ENCODE peak calls at places on chromosomes 11 and 22, in seven cellular contexts. P is cardiac muscle cell; O is CD8-positive, alpha-beta memory T cell; L is ovary; E is CD4-positive, alpha-beta T cell; G is pancreas; R is sigmoid colon. B is an unnamed sample.
A peak's percentile ranks its signal among the peaks of the same experiment; 100 is the strongest.

GRCh38 chr11:84686726-84687125 is 940.4 kb downstream of the DLG2 start:
- DNase-seq in R (no peak), O (no peak), P (no peak), G (no peak), L (no peak), E (no peak), B (no peak)

GRCh38 chr11:43962383-43962969 is 20.0 kb downstream of the C11orf96 start:
- DNase-seq in L (no peak), E (no peak), P (peak; percentile 13), O (no peak), G (no peak), R (no peak), B (no peak)

GRCh38 chr11:34331329-34331728 is 26.5 kb downstream of the ABTB2 start:
- DNase-seq in O (no peak), G (no peak), E (no peak), L (no peak), P (peak; percentile 80), R (no peak), B (no peak)

GRCh38 chr11:33451364-33451763 is 194.2 kb downstream of the HIPK3 start:
- DNase-seq in L (no peak), G (no peak), R (no peak), E (no peak), P (no peak), O (no peak), B (no peak)

GRCh38 chr11:78061088-78061920 is 2.4 kb upstream of the THRSP start:
- DNase-seq in E (no peak), R (no peak), O (no peak), L (no peak), G (peak; percentile 75), P (no peak), B (no peak)

GRCh38 chr11:6995703-6996102 is 24.4 kb downstream of the ZNF214 start:
- DNase-seq in L (no peak), E (no peak), P (no peak), R (no peak), O (no peak), G (no peak), B (no peak)

GRCh38 chr11:124415356-124415923 is 9.2 kb downstream of the OR8B4 start:
- DNase-seq in E (no peak), G (no peak), L (no peak), P (peak; percentile 74), R (no peak), O (no peak), B (peak; percentile 12)

GRCh38 chr11:1088927-1089737 is 14.5 kb downstream of the MUC2 start:
- DNase-seq in O (peak; percentile 35), P (no peak), G (no peak), E (no peak), L (no peak), R (peak; percentile 40), B (no peak)

GRCh38 chr11:105968021-105968697 is 53.9 kb downstream of the MSANTD4 start:
- DNase-seq in G (no peak), E (no peak), P (peak; percentile 1), L (no peak), R (no peak), O (no peak), B (no peak)

GRCh38 chr11:48020092-48020755 is 39.9 kb downstream of the PTPRJ start:
- DNase-seq in L (no peak), O (no peak), E (no peak), P (peak; percentile 57), R (no peak), G (no peak), B (no peak)

GRCh38 chr22:36327922-36328551 is 59.7 kb downstream of the MYH9 start:
- DNase-seq in P (peak; percentile 69), G (no peak), O (no peak), E (no peak), R (peak; percentile 90), L (no peak), B (no peak)

GRCh38 chr11:23540101-23540561 is 679.9 kb upstream of the CCDC179 start:
- DNase-seq in P (peak; percentile 49), O (no peak), R (peak; percentile 44), G (no peak), E (no peak), L (no peak), B (peak; percentile 32)

GRCh38 chr22:42286205-42286604 is 15.8 kb upstream of the TCF20 start:
- DNase-seq in G (no peak), E (no peak), R (no peak), O (no peak), P (no peak), L (no peak), B (no peak)

GRCh38 chr11:77322506-77322905 is 21.0 kb upstream of the GDPD4 start:
- DNase-seq in E (no peak), G (peak; percentile 36), R (no peak), P (peak; percentile 66), O (no peak), L (peak; percentile 38), B (no peak)

GRCh38 chr11:114180301-114181055 is 115.7 kb upstream of the NNMT start:
- DNase-seq in R (no peak), O (no peak), P (peak; percentile 36), G (peak; percentile 82), E (no peak), L (peak; percentile 64), B (no peak)

GRCh38 chr22:31227186-31227585 is 15.1 kb downstream of the LIMK2 start:
- DNase-seq in G (no peak), L (no peak), P (peak; percentile 25), E (no peak), R (no peak), O (no peak), B (no peak)

GRCh38 chr11:125902315-125902926 is 585 bp downstream of the PUS3 start:
- DNase-seq in P (no peak), E (no peak), G (no peak), R (no peak), L (no peak), O (no peak), B (no peak)

GRCh38 chr11:1012291-1012690 is 24.2 kb downstream of the MUC6 start:
- DNase-seq in G (no peak), P (no peak), L (no peak), R (no peak), E (no peak), O (no peak), B (no peak)

GRCh38 chr22:42939451-42939881 is 75.5 kb downstream of the PACSIN2 start:
- DNase-seq in P (no peak), R (no peak), G (no peak), O (no peak), E (no peak), L (no peak), B (no peak)

GRCh38 chr11:2434506-2435255 is 9.6 kb downstream of the TRPM5 start:
- DNase-seq in E (no peak), R (no peak), L (no peak), G (no peak), O (no peak), P (no peak), B (no peak)

GRCh38 chr11:132862137-132862536 is 670.2 kb downstream of the OPCML start:
- DNase-seq in L (no peak), P (no peak), R (no peak), E (no peak), G (no peak), O (no peak), B (no peak)

GRCh38 chr11:5600374-5600851 is 4.0 kb downstream of the TRIM6 start:
- DNase-seq in G (peak; percentile 80), P (peak; percentile 93), E (peak; percentile 40), R (peak; percentile 87), O (peak; percentile 73), L (peak; percentile 58), B (peak; percentile 82)

GRCh38 chr11:82980292-82980691 is 78.8 kb downstream of the DDIAS start:
- DNase-seq in O (no peak), G (no peak), R (no peak), L (no peak), E (no peak), P (peak; percentile 67), B (peak; percentile 76)

DNA sequence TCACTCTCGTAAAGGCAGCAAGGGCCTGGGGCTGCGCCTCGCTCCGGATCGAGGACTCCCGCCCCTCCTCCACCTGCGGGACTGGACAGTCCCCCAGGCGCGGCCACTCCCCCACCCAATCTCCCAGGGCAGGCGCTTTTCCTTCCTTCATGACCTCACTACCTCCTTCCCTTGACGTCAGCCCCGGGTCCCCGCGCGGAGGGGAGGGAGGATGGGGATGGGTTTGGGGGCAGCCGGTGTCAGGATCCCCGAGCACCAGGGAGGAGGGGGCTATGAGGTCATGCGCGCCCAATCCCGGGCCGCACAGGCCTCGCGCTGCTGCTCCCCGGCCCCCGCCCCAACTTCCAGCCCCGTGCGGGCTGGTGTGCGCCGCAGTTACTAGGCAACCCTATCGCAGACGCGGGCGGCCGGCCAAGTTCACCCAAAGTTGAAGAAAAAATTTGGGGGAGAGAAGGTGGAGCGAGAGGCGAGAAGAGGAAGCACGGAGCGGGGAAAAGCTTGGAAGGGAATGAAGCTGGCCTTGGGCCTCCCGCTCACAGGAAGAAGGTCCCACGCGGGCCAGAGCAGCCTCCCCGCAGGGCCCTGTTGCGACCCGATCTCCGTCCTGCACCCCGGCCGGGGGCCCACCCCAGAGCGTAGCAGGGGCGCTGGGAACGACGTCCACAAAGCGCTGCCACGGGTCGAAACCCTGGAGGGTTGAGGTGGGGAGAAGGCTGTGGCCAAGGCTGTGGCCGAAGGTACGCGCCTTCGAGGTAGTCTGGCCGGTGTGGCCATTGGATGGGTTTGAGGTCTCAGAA is 8.3 kb downstream of the WT1 start:
- DNase-seq in O (no peak), G (no peak), P (peak; percentile 90), E (no peak), R (no peak), L (peak; percentile 89), B (no peak)
- H3K27me3 ChIP-seq in O (peaks cover 9% of the 10 kb centered on the region), G (no peaks in the 10 kb centered on the region), P (peaks cover 100% of the 10 kb centered on the region), E (peaks cover 65% of the 10 kb centered on the region), R (peaks cover 35% of the 10 kb centered on the region), L (no peaks in the 10 kb centered on the region), B (no peaks in the 10 kb centered on the region)

GRCh38 chr22:49367016-49367697 is 460.5 kb downstream of the BRD1 start:
- DNase-seq in G (no peak), L (no peak), R (peak; percentile 33), P (no peak), E (no peak), O (no peak), B (no peak)
- H3K9me3 ChIP-seq in G (no peaks in the 10 kb centered on the region), L (no peaks in the 10 kb centered on the region), R (no peaks in the 10 kb centered on the region), P (no peaks in the 10 kb centered on the region), E (no peaks in the 10 kb centered on the region), O (no peaks in the 10 kb centered on the region), B (no peaks in the 10 kb centered on the region)

DNA sequence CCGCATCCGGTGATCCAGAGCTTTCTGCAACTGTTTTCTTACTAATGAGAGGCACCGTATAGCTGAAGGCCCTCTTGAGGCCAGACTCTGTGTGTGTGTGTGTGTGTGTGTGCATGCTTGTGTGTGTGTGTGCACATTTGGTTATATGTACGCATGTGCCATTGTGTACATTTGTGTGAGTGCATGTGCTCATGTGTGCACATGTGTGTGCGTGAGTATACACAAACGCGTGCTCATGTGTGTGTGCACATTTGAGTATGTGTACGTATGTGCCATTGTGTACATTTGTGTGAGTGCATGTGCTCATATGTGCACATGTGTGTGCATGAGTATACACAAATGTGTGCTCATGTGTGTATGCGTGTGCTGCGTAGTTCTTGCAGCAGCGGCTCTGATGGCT is 12.3 kb upstream of the FGF19 start:
- DNase-seq in P (no peak), L (no peak), R (no peak), E (no peak), O (no peak), G (no peak), B (no peak)
- H3K27me3 ChIP-seq in P (peaks cover 22% of the 10 kb centered on the region), L (no peaks in the 10 kb centered on the region), R (peaks cover 6% of the 10 kb centered on the region), E (peaks cover 39% of the 10 kb centered on the region), O (peaks cover 9% of the 10 kb centered on the region), G (no peaks in the 10 kb centered on the region), B (peaks cover 16% of the 10 kb centered on the region)

GRCh38 chr22:47192651-47193437 is 430.4 kb downstream of the TBC1D22A start:
- DNase-seq in G (no peak), P (no peak), O (peak; percentile 44), E (no peak), L (peak; percentile 8), R (peak; percentile 50), B (no peak)
- H3K9me3 ChIP-seq in G (no peaks in the 10 kb centered on the region), P (no peaks in the 10 kb centered on the region), O (no peaks in the 10 kb centered on the region), E (no peaks in the 10 kb centered on the region), L (no peaks in the 10 kb centered on the region), R (no peaks in the 10 kb centered on the region), B (no peaks in the 10 kb centered on the region)

GRCh38 chr11:69819109-69819490 is at the start of gene FGF3:
- DNase-seq in E (no peak), P (no peak), R (no peak), L (no peak), G (no peak), O (no peak), B (no peak)
- H3K27me3 ChIP-seq in E (peaks cover 53% of the 10 kb centered on the region), P (peaks cover 78% of the 10 kb centered on the region), R (peaks cover 27% of the 10 kb centered on the region), L (no peaks in the 10 kb centered on the region), G (peaks cover 5% of the 10 kb centered on the region), O (peaks cover 6% of the 10 kb centered on the region), B (peaks cover 20% of the 10 kb centered on the region)